ENCODE peak calls at places on chromosomes 7 and 10, in seven cellular contexts. Y is psoas muscle; V is fibroblast of lung; E is T follicular helper cell; F is germinal center; M is COR-L47; X is activated CD4-positive, alpha-beta T cell treated with anti-CD3 and anti-CD28 coated beads, Interleukin-2, amount 10 ng/mL, durations not matched to agents 7 days and 5 days. J is an unnamed sample.
A peak's percentile ranks its signal among the peaks of the same experiment; 100 is the strongest.

GRCh38 chr7:136386876-136387275 is 409.7 kb upstream of the MTPN start:
- DNase-seq in F (no peak), Y (no peak), V (peak; percentile 0), E (no peak), M (no peak), X (no peak), J (no peak)

GRCh38 chr7:79176859-79177477 is 276.5 kb downstream of the MAGI2 start:
- DNase-seq in F (no peak), V (peak; percentile 74), E (no peak), Y (no peak), M (peak; percentile 43), X (no peak), J (peak; percentile 30)

GRCh38 chr10:31075434-31075833 is 43.8 kb upstream of the ZNF438 start:
- DNase-seq in Y (no peak), V (peak; percentile 68), M (no peak), E (no peak), F (no peak), X (no peak), J (peak; percentile 74)

GRCh38 chr10:68831961-68832455 is 4.7 kb downstream of the STOX1 start:
- DNase-seq in M (no peak), Y (no peak), E (no peak), X (no peak), V (no peak), F (no peak), J (no peak)

GRCh38 chr7:41981046-41982040 is 255.7 kb downstream of the GLI3 start:
- DNase-seq in Y (no peak), X (no peak), E (no peak), V (no peak), M (no peak), F (no peak), J (no peak)

GRCh38 chr10:17026686-17027485 is 102.7 kb downstream of the CUBN start:
- DNase-seq in X (peak; percentile 83), V (peak; percentile 53), E (peak; percentile 44), M (no peak), F (no peak), Y (no peak), J (peak; percentile 80)

GRCh38 chr10:124650820-124651401 is 93.3 kb downstream of the FAM53B start:
- DNase-seq in V (no peak), E (peak; percentile 56), M (no peak), Y (no peak), F (no peak), X (peak; percentile 57), J (no peak)

GRCh38 chr7:117705630-117706029 is 167.6 kb downstream of the CTTNBP2 start:
- DNase-seq in M (no peak), X (no peak), V (no peak), E (no peak), Y (no peak), F (no peak), J (no peak)

GRCh38 chr7:98988641-98989040 is 110.3 kb downstream of the TRRAP start:
- DNase-seq in X (no peak), M (no peak), E (no peak), V (no peak), Y (no peak), F (no peak), J (no peak)

GRCh38 chr10:93710333-93710909 is 8.0 kb upstream of the FRA10AC1 start:
- DNase-seq in X (no peak), E (no peak), Y (no peak), V (no peak), M (no peak), F (no peak), J (no peak)

GRCh38 chr10:114856544-114857287 is 35.1 kb downstream of the FHIP2A start:
- DNase-seq in M (no peak), F (no peak), E (no peak), X (no peak), Y (no peak), V (peak; percentile 65), J (peak; percentile 83)

GRCh38 chr10:28120043-28120749 is 121.3 kb upstream of the ODAD2 start:
- DNase-seq in X (no peak), Y (no peak), E (no peak), F (no peak), M (no peak), V (peak; percentile 71), J (no peak)

GRCh38 chr10:30502266-30503058 is 68.5 kb downstream of the MAP3K8 start:
- DNase-seq in Y (no peak), X (peak; percentile 81), E (no peak), F (peak; percentile 58), M (no peak), V (peak; percentile 47), J (peak; percentile 35)

GRCh38 chr7:81725496-81726117 is 44.2 kb downstream of the HGF start:
- DNase-seq in E (no peak), X (no peak), M (no peak), F (no peak), V (peak; percentile 94), Y (no peak), J (peak; percentile 88)

GRCh38 chr10:24974978-24975377 is 22.6 kb upstream of the PRTFDC1 start:
- DNase-seq in V (peak; percentile 93), X (no peak), Y (peak; percentile 77), E (no peak), F (no peak), M (no peak), J (peak; percentile 52)

GRCh38 chr10:87865201-87866025 is 2.0 kb downstream of the PTEN start:
- DNase-seq in E (no peak), X (no peak), V (no peak), Y (no peak), F (no peak), M (no peak), J (no peak)

GRCh38 chr7:139265673-139266072 is 34.6 kb downstream of the UBN2 start:
- DNase-seq in M (no peak), V (no peak), Y (no peak), X (no peak), F (no peak), E (no peak), J (no peak)

GRCh38 chr7:151372612-151373265 is 31.1 kb downstream of the NUB1 start:
- DNase-seq in F (no peak), M (peak; percentile 71), V (no peak), Y (no peak), E (no peak), X (no peak), J (no peak)

GRCh38 chr10:8811201-8811600 is 756.7 kb downstream of the GATA3 start:
- DNase-seq in Y (no peak), M (no peak), X (no peak), F (no peak), E (no peak), V (no peak), J (no peak)

GRCh38 chr7:47100815-47101435 is 481.0 kb downstream of the TNS3 start:
- DNase-seq in X (no peak), Y (no peak), F (peak; percentile 27), V (peak; percentile 66), E (no peak), M (peak; percentile 9), J (peak; percentile 73)

GRCh38 chr7:130943336-130943901 is 209.4 kb upstream of the KLF14 start:
- DNase-seq in Y (no peak), M (no peak), E (no peak), V (peak; percentile 92), F (peak; percentile 41), X (no peak), J (peak; percentile 70)

GRCh38 chr7:23106801-23107713 is 1.5 kb downstream of the KLHL7 start:
- DNase-seq in V (no peak), Y (no peak), M (no peak), E (no peak), F (no peak), X (no peak), J (no peak)

GRCh38 chr10:78953124-78954008 is 115.4 kb upstream of the ZMIZ1 start:
- DNase-seq in X (no peak), F (no peak), Y (peak; percentile 76), V (peak; percentile 60), M (no peak), E (no peak), J (no peak)

GRCh38 chr7:137606061-137606674 is 240.6 kb downstream of the DGKI start:
- DNase-seq in M (peak; percentile 42), Y (no peak), X (no peak), F (no peak), E (no peak), V (peak; percentile 76), J (no peak)

J was measured in brain microvascular endothelial cell.